ENCODE peak calls at places on chromosomes 11 and 22, in eight cellular contexts. W is activated T-helper 1 cell treated with anti-CD3 and anti-CD28 coated beads, Interleukin-2, amount 50 U/mL, for 16 hours; L is EH; U is sciatic nerve; E is amniotic stem cell; N is activated CD8-positive, alpha-beta memory T cell treated with anti-CD3 and anti-CD28 coated beads, Interleukin-2, amount 50 U/mL, for 48 hours; F is COR-L47; P is naive thymus-derived CD8-positive, alpha-beta T cell. K is an unnamed sample.

GRCh38 chr11:2122907-2123627 is 16.1 kb downstream of the IGF2 start:
- DNase-seq in W (no peak), L (no peak), U (no peak), E (no peak), N (no peak), F (no peak), P (no peak), K (no peak)

GRCh38 chr11:117837791-117838190 is 13.2 kb upstream of the FXYD2 start:
- DNase-seq in W (no peak), L (no peak), U (peak), E (no peak), N (peak), F (no peak), P (no peak), K (no peak)

GRCh38 chr11:42524534-42525227 is 787.1 kb upstream of the API5 start:
- DNase-seq in W (no peak), L (peak), U (peak), E (no peak), N (no peak), F (peak), P (no peak), K (no peak)

GRCh38 chr22:25125693-25126357 is 73.8 kb upstream of the CRYBB3 start:
- DNase-seq in W (no peak), L (no peak), U (no peak), E (no peak), N (no peak), F (peak), P (no peak), K (no peak)

GRCh38 chr22:36734171-36735058 is 30.9 kb upstream of the CACNG2 start:
- DNase-seq in W (no peak), L (peak), U (peak), E (no peak), N (no peak), F (no peak), P (no peak), K (no peak)

GRCh38 chr11:93288079-93288478 is 42.5 kb upstream of the DEUP1 start:
- DNase-seq in W (no peak), L (no peak), U (no peak), E (no peak), N (no peak), F (peak), P (no peak), K (no peak)

GRCh38 chr11:117511483-117511934 is 183.9 kb downstream of the CEP164 start:
- DNase-seq in W (no peak), L (no peak), U (no peak), E (no peak), N (no peak), F (no peak), P (no peak), K (no peak)

GRCh38 chr11:104705475-104706195 is 192.6 kb downstream of the CASP12 start:
- DNase-seq in W (peak), L (no peak), U (peak), E (no peak), N (peak), F (no peak), P (peak), K (no peak)

GRCh38 chr11:108609681-108610080 is 16.1 kb upstream of the EXPH5 start:
- DNase-seq in W (no peak), L (peak), U (no peak), E (no peak), N (no peak), F (no peak), P (no peak), K (no peak)

GRCh38 chr22:48279465-48279765 is 1517.0 kb downstream of the TBC1D22A start:
- DNase-seq in W (no peak), L (no peak), U (no peak), E (no peak), N (no peak), F (no peak), P (no peak), K (no peak)

GRCh38 chr11:106668147-106668546 is 350.1 kb downstream of the GUCY1A2 start:
- DNase-seq in W (no peak), L (peak), U (no peak), E (peak), N (no peak), F (no peak), P (no peak), K (peak)

GRCh38 chr22:49593509-49593908 is 234.2 kb downstream of the BRD1 start:
- DNase-seq in W (no peak), L (no peak), U (no peak), E (no peak), N (no peak), F (no peak), P (no peak), K (no peak)

GRCh38 chr11:67648796-67649613 is 1.5 kb downstream of the ACY3 start:
- DNase-seq in W (no peak), L (no peak), U (peak), E (no peak), N (no peak), F (no peak), P (no peak), K (no peak)

GRCh38 chr11:70763606-70764005 is 365.3 kb downstream of the CTTN start:
- DNase-seq in W (no peak), L (peak), U (no peak), E (no peak), N (no peak), F (no peak), P (no peak), K (no peak)

GRCh38 chr11:12066799-12067508 is 43.4 kb upstream of the MICAL2 start:
- DNase-seq in W (no peak), L (peak), U (no peak), E (no peak), N (peak), F (no peak), P (no peak), K (no peak)

GRCh38 chr11:119106564-119107537 is at the start of gene C2CD2L:
- DNase-seq in W (peak), L (peak), U (peak), E (peak), N (peak), F (peak), P (peak), K (peak)

GRCh38 chr11:69460540-69461257 is 20.8 kb upstream of the LINC01488 start:
- DNase-seq in W (no peak), L (peak), U (no peak), E (no peak), N (no peak), F (no peak), P (no peak), K (peak)

GRCh38 chr11:1398506-1399235 is 8.9 kb downstream of the BRSK2 start:
- DNase-seq in W (no peak), L (no peak), U (no peak), E (no peak), N (no peak), F (no peak), P (peak), K (no peak)

GRCh38 chr22:20199413-20199842 is 48.6 kb upstream of the CCDC188 start:
- DNase-seq in W (no peak), L (no peak), U (no peak), E (no peak), N (no peak), F (no peak), P (no peak), K (no peak)

GRCh38 chr22:30822216-30823014 is 127.7 kb downstream of the OSBP2 start:
- DNase-seq in W (no peak), L (no peak), U (no peak), E (no peak), N (peak), F (no peak), P (no peak), K (no peak)

GRCh38 chr22:20567993-20568417 is 60.6 kb downstream of the MED15 start:
- DNase-seq in W (no peak), L (peak), U (no peak), E (no peak), N (no peak), F (no peak), P (no peak), K (no peak)

GRCh38 chr11:117824571-117825537 is at the start of gene FXYD2:
- DNase-seq in W (no peak), L (no peak), U (peak), E (no peak), N (peak), F (no peak), P (no peak), K (no peak)

GRCh38 chr22:23834406-23834805 is 4.4 kb downstream of the DERL3 start:
- DNase-seq in W (no peak), L (no peak), U (peak), E (no peak), N (no peak), F (no peak), P (no peak), K (no peak)

GRCh38 chr11:113593698-113594308 is 112.3 kb downstream of the TMPRSS5 start:
- DNase-seq in W (no peak), L (peak), U (no peak), E (no peak), N (peak), F (no peak), P (no peak), K (no peak)

GRCh38 chr11:125950696-125951645 is 5.1 kb downstream of the VSIG10L2 start:
- DNase-seq in W (no peak), L (peak), U (peak), E (no peak), N (no peak), F (no peak), P (no peak), K (no peak)

GRCh38 chr11:85170184-85170583 is 457.0 kb downstream of the DLG2 start:
- DNase-seq in W (no peak), L (no peak), U (no peak), E (no peak), N (no peak), F (no peak), P (no peak), K (peak)

GRCh38 chr11:124754710-124755109 is 2.7 kb upstream of the VSIG2 start:
- DNase-seq in W (no peak), L (no peak), U (no peak), E (no peak), N (no peak), F (no peak), P (no peak), K (no peak)

GRCh38 chr11:104222464-104222863 is 58.5 kb upstream of the PDGFD start:
- DNase-seq in W (no peak), L (no peak), U (no peak), E (no peak), N (no peak), F (no peak), P (no peak), K (no peak)

GRCh38 chr11:121552160-121552559 is 99.4 kb upstream of the SORL1-AS1 start:
- DNase-seq in W (no peak), L (no peak), U (no peak), E (no peak), N (no peak), F (no peak), P (no peak), K (no peak)

GRCh38 chr22:17331690-17332089 is 37.6 kb upstream of the CECR2 start:
- DNase-seq in W (no peak), L (no peak), U (no peak), E (no peak), N (no peak), F (no peak), P (no peak), K (no peak)

GRCh38 chr11:32081129-32081641 is 9.7 kb upstream of the RCN1 start:
- DNase-seq in W (no peak), L (peak), U (no peak), E (no peak), N (no peak), F (no peak), P (no peak), K (no peak)